ENCODE peak calls at places on chromosome 5, in nine cellular contexts. I is adrenal gland, D is right lobe of liver, S is left ventricle myocardium inferior, F is aorta, A is spleen, M is HAP-1, L is astrocyte, R is NT2/D1. E is an unnamed sample. For H3K27me3, the result is how much of the 10 kb centered on the place peaks cover.

GRCh38 chr5:177111720-177112394 is 21.7 kb upstream of the NSD1 start:
- DNase-seq in I (peak), D (peak), S (peak), F (peak), A (peak), M (peak), L (no peak), R (peak), E (peak)

GRCh38 chr5:145936401-145937131 is at the start of gene SH3RF2:
- DNase-seq in I (peak), D (peak), S (peak), F (peak), A (no peak), M (peak), L (peak), R (peak), E (peak)

GRCh38 chr5:88666761-88667186 is 216.2 kb downstream of the MEF2C start:
- DNase-seq in I (no peak), D (no peak), S (no peak), F (no peak), A (no peak), M (no peak), L (peak), R (no peak), E (no peak)

GRCh38 chr5:134003957-134004625 is 684 bp downstream of the VDAC1 start:
- DNase-seq in I (peak), D (peak), S (peak), F (peak), A (peak), M (no peak), L (peak), R (no peak), E (peak)

GRCh38 chr5:58002318-58002717 is 457.6 kb downstream of the PLK2 start:
- DNase-seq in I (no peak), D (no peak), S (no peak), F (no peak), A (no peak), M (no peak), L (peak), R (no peak), E (no peak)

GRCh38 chr5:22341406-22341805 is 511.7 kb downstream of the CDH12 start:
- DNase-seq in I (no peak), D (no peak), S (no peak), F (no peak), A (no peak), M (no peak), L (no peak), R (no peak), E (no peak)

GRCh38 chr5:95936812-95937397 is 24.7 kb downstream of the ELL2 start:
- DNase-seq in I (no peak), D (no peak), S (no peak), F (no peak), A (no peak), M (no peak), L (no peak), R (no peak), E (no peak)

GRCh38 chr5:177261510-177261909 is 42.0 kb downstream of the RAB24 start:
- DNase-seq in I (no peak), D (no peak), S (no peak), F (no peak), A (no peak), M (no peak), L (no peak), R (no peak), E (no peak)

GRCh38 chr5:96148376-96148775 is 186.7 kb upstream of the ELL2 start:
- DNase-seq in I (no peak), D (no peak), S (no peak), F (no peak), A (no peak), M (no peak), L (no peak), R (no peak), E (no peak)

GRCh38 chr5:99795026-99795425 is 740.1 kb upstream of the FAM174A start:
- DNase-seq in I (no peak), D (no peak), S (no peak), F (no peak), A (no peak), M (no peak), L (peak), R (no peak), E (no peak)

GRCh38 chr5:171989276-171989675 is 17.2 kb downstream of the FBXW11 start:
- DNase-seq in I (no peak), D (no peak), S (no peak), F (no peak), A (no peak), M (no peak), L (peak), R (no peak), E (no peak)

GRCh38 chr5:68368686-68369359 is 153.3 kb downstream of the PIK3R1 start:
- DNase-seq in I (no peak), D (no peak), S (no peak), F (no peak), A (no peak), M (no peak), L (peak), R (no peak), E (no peak)

GRCh38 chr5:83124593-83124992 is 47.2 kb downstream of the XRCC4 start:
- DNase-seq in I (no peak), D (no peak), S (no peak), F (no peak), A (no peak), M (no peak), L (no peak), R (no peak), E (no peak)

GRCh38 chr5:87242242-87242641 is 25.4 kb upstream of the RASA1 start:
- DNase-seq in I (no peak), D (no peak), S (no peak), F (no peak), A (no peak), M (no peak), L (no peak), R (no peak), E (no peak)

GRCh38 chr5:111231053-111231586 is 6.9 kb downstream of the CAMK4 start:
- DNase-seq in I (no peak), D (no peak), S (no peak), F (no peak), A (no peak), M (no peak), L (no peak), R (no peak), E (no peak)

GRCh38 chr5:65483474-65484346 is 2.0 kb upstream of the ADAMTS6 start:
- DNase-seq in I (no peak), D (no peak), S (no peak), F (no peak), A (no peak), M (peak), L (peak), R (no peak), E (no peak)

GRCh38 chr5:119359737-119360413 is 4.1 kb downstream of the TNFAIP8 start:
- DNase-seq in I (no peak), D (no peak), S (no peak), F (no peak), A (no peak), M (no peak), L (no peak), R (no peak), E (no peak)

GRCh38 chr5:14476791-14477435 is 104.7 kb upstream of the OTULINL start:
- DNase-seq in I (no peak), D (no peak), S (no peak), F (no peak), A (no peak), M (no peak), L (peak), R (no peak), E (no peak)

GRCh38 chr5:138465288-138466057 is at the start of gene EGR1:
- DNase-seq in I (peak), D (peak), S (peak), F (peak), A (peak), M (peak), L (peak), R (no peak), E (peak)

GRCh38 chr5:157575096-157575872 is at the start of gene ADAM19:
- DNase-seq in I (peak), D (peak), S (peak), F (peak), A (peak), M (no peak), L (peak), R (peak), E (no peak)

GRCh38 chr5:78287833-78288232 is 6.7 kb downstream of the AP3B1 start:
- DNase-seq in I (peak), D (no peak), S (no peak), F (no peak), A (no peak), M (peak), L (peak), R (no peak), E (no peak)
- H3K4me3 ChIP-seq in I (no peak), D (no peak), S (no peak), F (no peak), A (no peak), M (no peak), L (no peak), R (no peak), E (no peak)

DNA sequence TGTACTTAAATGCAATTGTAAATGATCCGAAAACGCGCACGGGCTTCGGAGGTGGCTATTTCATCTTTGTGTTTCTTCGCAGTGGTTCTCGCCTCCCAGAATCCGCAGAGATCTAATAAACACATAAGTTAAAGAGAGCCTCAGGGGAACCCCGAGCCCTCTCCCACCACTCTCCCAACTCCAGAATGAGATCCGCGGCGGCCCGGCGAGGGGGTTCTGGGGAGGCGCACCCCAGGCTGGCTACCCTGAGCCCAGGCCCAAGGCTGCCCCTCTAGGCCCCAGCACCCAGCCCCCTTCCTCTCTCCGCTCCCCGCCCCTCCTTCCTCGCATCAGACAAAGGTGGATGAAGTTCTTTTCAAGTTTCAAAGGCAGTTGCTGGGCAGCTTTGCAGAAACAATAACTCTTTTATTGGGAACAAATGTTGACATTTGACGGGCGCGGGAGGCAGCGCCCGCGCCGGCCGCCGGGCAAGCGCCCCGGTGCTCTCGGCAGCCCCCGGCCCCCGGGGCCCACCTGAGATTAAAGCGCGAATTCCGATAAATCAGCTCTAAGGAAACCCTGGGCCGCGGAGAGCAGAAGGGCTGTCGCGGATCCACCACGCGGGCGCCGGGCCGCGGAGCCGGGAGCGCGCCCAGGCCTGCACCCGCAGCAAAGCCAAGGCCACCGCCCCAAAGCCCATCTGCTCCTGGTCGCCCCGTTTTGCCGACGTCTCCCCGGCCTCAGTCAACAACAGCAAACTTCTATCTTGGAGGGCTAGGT is 8.4 kb downstream of the IRX2 start:
- DNase-seq in I (no peak), D (no peak), S (no peak), F (no peak), A (no peak), M (no peak), L (no peak), R (no peak), E (no peak)
- H3K27me3 ChIP-seq in I (half or more), D (under half), S (half or more), F (under half), A (half or more), M (under half), L (under half), R (under half), E (half or more)

DNA sequence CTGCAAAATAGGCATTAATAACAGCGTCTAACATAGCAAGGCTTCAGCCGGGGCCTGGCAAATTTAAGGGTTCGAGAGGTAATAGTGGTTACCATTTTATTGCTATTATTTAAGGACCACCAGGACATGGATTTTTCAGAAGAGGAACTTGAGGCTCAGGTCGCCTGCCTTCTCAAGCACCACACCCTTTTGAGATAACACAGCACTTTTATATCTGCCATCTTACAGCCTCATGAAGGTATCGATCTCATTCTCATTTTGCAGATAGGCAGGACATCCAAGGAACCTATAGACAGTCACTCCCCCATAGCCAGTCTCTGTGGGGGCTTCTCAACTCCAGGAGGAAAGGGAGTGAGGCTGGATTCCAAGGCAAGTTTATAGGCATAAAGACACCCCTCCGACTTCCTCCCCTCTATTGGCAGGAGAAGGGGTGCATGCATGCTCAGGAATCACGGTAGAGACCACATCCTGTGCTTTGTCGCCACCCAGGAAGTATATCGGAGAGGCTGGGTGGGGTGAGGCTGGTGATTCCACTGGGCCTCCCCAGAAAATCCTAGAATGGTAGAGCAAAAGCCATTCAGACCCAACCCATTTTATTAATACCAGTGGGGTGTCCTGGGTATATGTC is 2.3 kb downstream of the ANXA6 start:
- DNase-seq in I (no peak), D (no peak), S (no peak), F (no peak), A (peak), M (no peak), L (no peak), R (no peak), E (no peak)
- H3K4me3 ChIP-seq in I (no peak), D (peak), S (peak), F (no peak), A (peak), M (no peak), L (peak), R (no peak), E (no peak)

GRCh38 chr5:154491951-154492350 is 13.9 kb upstream of the HAND1 start:
- DNase-seq in I (no peak), D (no peak), S (no peak), F (no peak), A (peak), M (no peak), L (no peak), R (no peak), E (no peak)

GRCh38 chr5:154498597-154499393 is 20.8 kb upstream of the HAND1 start:
- DNase-seq in I (no peak), D (no peak), S (no peak), F (no peak), A (no peak), M (no peak), L (no peak), R (no peak), E (no peak)

GRCh38 chr5:154494036-154494435 is 16.0 kb upstream of the HAND1 start:
- DNase-seq in I (no peak), D (no peak), S (no peak), F (no peak), A (no peak), M (no peak), L (no peak), R (no peak), E (no peak)

GRCh38 chr5:154487541-154487940 is 9.5 kb upstream of the HAND1 start:
- DNase-seq in I (no peak), D (no peak), S (no peak), F (no peak), A (peak), M (no peak), L (no peak), R (no peak), E (no peak)

GRCh38 chr5:154493274-154493673 is 15.2 kb upstream of the HAND1 start:
- DNase-seq in I (no peak), D (no peak), S (no peak), F (no peak), A (peak), M (no peak), L (no peak), R (no peak), E (no peak)
- H3K27me3 ChIP-seq in I (under half), D (under half), S (half or more), F (under half), A (half or more), M (half or more), L (under half), R (under half), E (under half)

E was measured in pancreas.